ENCODE peak calls at places on chromosomes 7 and 10, in six cellular contexts. One of them, this sample, is unnamed.

GRCh38 chr10:88979153-88979562 is 11.4 kb upstream of the FAS start:
- DNase-seq in PC-3: no peak
- DNase-seq in lower lobe of right lung: no peak
- DNase-seq in WERI-Rb-1: no peak
- DNase-seq in keratinocyte: peak
- DNase-seq in GM23338: no peak
- DNase-seq in this sample: no peak

GRCh38 chr7:68176974-68177373 is 1180.3 kb downstream of the TYW1 start:
- DNase-seq in PC-3: peak
- DNase-seq in lower lobe of right lung: no peak
- DNase-seq in WERI-Rb-1: peak
- DNase-seq in keratinocyte: peak
- DNase-seq in GM23338: peak
- DNase-seq in this sample: no peak

GRCh38 chr7:51316666-51317581 is at the start of gene COBL:
- DNase-seq in PC-3: peak
- DNase-seq in lower lobe of right lung: peak
- DNase-seq in WERI-Rb-1: peak
- DNase-seq in keratinocyte: no peak
- DNase-seq in GM23338: peak
- DNase-seq in this sample: no peak

GRCh38 chr7:53541467-53541866 is 506.0 kb downstream of the POM121L12 start:
- DNase-seq in PC-3: no peak
- DNase-seq in lower lobe of right lung: no peak
- DNase-seq in WERI-Rb-1: no peak
- DNase-seq in keratinocyte: no peak
- DNase-seq in GM23338: no peak
- DNase-seq in this sample: no peak

GRCh38 chr10:110358869-110359629 is 54.3 kb upstream of the SMNDC1 start:
- DNase-seq in PC-3: peak
- DNase-seq in lower lobe of right lung: no peak
- DNase-seq in WERI-Rb-1: no peak
- DNase-seq in keratinocyte: peak
- DNase-seq in GM23338: peak
- DNase-seq in this sample: peak

GRCh38 chr7:388461-388960 is 98.5 kb downstream of the FOXL3 start:
- DNase-seq in PC-3: no peak
- DNase-seq in lower lobe of right lung: peak
- DNase-seq in WERI-Rb-1: no peak
- DNase-seq in keratinocyte: no peak
- DNase-seq in GM23338: no peak
- DNase-seq in this sample: no peak

GRCh38 chr7:92375013-92375412 is 72.3 kb upstream of the GATAD1 start:
- DNase-seq in PC-3: no peak
- DNase-seq in lower lobe of right lung: no peak
- DNase-seq in WERI-Rb-1: no peak
- DNase-seq in keratinocyte: no peak
- DNase-seq in GM23338: no peak
- DNase-seq in this sample: no peak

GRCh38 chr10:69479241-69479730 is 28.0 kb downstream of the TSPAN15 start:
- DNase-seq in PC-3: no peak
- DNase-seq in lower lobe of right lung: no peak
- DNase-seq in WERI-Rb-1: peak
- DNase-seq in keratinocyte: no peak
- DNase-seq in GM23338: no peak
- DNase-seq in this sample: no peak

GRCh38 chr7:32500922-32501341 is 5.6 kb downstream of the AVL9 start:
- DNase-seq in PC-3: peak
- DNase-seq in lower lobe of right lung: no peak
- DNase-seq in WERI-Rb-1: no peak
- DNase-seq in keratinocyte: no peak
- DNase-seq in GM23338: no peak
- DNase-seq in this sample: no peak

GRCh38 chr10:80407836-80408197 is 534 bp upstream of the PRXL2A start:
- DNase-seq in PC-3: no peak
- DNase-seq in lower lobe of right lung: peak
- DNase-seq in WERI-Rb-1: peak
- DNase-seq in keratinocyte: no peak
- DNase-seq in GM23338: peak
- DNase-seq in this sample: no peak

GRCh38 chr10:4685904-4686643 is 139.9 kb upstream of the AKR1E2 start:
- DNase-seq in PC-3: peak
- DNase-seq in lower lobe of right lung: no peak
- DNase-seq in WERI-Rb-1: no peak
- DNase-seq in keratinocyte: no peak
- DNase-seq in GM23338: no peak
- DNase-seq in this sample: no peak

GRCh38 chr10:59229451-59229850 is 53.0 kb downstream of the PHYHIPL start:
- DNase-seq in PC-3: no peak
- DNase-seq in lower lobe of right lung: no peak
- DNase-seq in WERI-Rb-1: no peak
- DNase-seq in keratinocyte: no peak
- DNase-seq in GM23338: no peak
- DNase-seq in this sample: no peak

GRCh38 chr10:13371879-13372470 is 23.9 kb upstream of the SEPHS1 start:
- DNase-seq in PC-3: peak
- DNase-seq in lower lobe of right lung: peak
- DNase-seq in WERI-Rb-1: peak
- DNase-seq in keratinocyte: peak
- DNase-seq in GM23338: peak
- DNase-seq in this sample: peak

GRCh38 chr7:28675429-28675828 is 263.1 kb downstream of the CREB5 start:
- DNase-seq in PC-3: no peak
- DNase-seq in lower lobe of right lung: no peak
- DNase-seq in WERI-Rb-1: no peak
- DNase-seq in keratinocyte: no peak
- DNase-seq in GM23338: peak
- DNase-seq in this sample: no peak

GRCh38 chr10:97498841-97499560 is at the start of gene UBTD1:
- DNase-seq in PC-3: no peak
- DNase-seq in lower lobe of right lung: peak
- DNase-seq in WERI-Rb-1: peak
- DNase-seq in keratinocyte: no peak
- DNase-seq in GM23338: peak
- DNase-seq in this sample: no peak

GRCh38 chr10:124725171-124725631 is 19.0 kb downstream of the FAM53B start:
- DNase-seq in PC-3: no peak
- DNase-seq in lower lobe of right lung: no peak
- DNase-seq in WERI-Rb-1: no peak
- DNase-seq in keratinocyte: no peak
- DNase-seq in GM23338: no peak
- DNase-seq in this sample: no peak

GRCh38 chr10:71080381-71081228 is 131.8 kb upstream of the UNC5B start:
- DNase-seq in PC-3: no peak
- DNase-seq in lower lobe of right lung: no peak
- DNase-seq in WERI-Rb-1: peak
- DNase-seq in keratinocyte: no peak
- DNase-seq in GM23338: no peak
- DNase-seq in this sample: no peak

GRCh38 chr7:28784166-28784870 is 173.8 kb downstream of the TRIL start:
- DNase-seq in PC-3: no peak
- DNase-seq in lower lobe of right lung: no peak
- DNase-seq in WERI-Rb-1: no peak
- DNase-seq in keratinocyte: no peak
- DNase-seq in GM23338: no peak
- DNase-seq in this sample: no peak

GRCh38 chr10:100970076-100970913 is 991 bp downstream of the SEMA4G start:
- DNase-seq in PC-3: no peak
- DNase-seq in lower lobe of right lung: no peak
- DNase-seq in WERI-Rb-1: peak
- DNase-seq in keratinocyte: no peak
- DNase-seq in GM23338: peak
- DNase-seq in this sample: no peak

GRCh38 chr10:100967332-100967731 is 2.0 kb upstream of the SEMA4G start:
- DNase-seq in PC-3: no peak
- DNase-seq in lower lobe of right lung: no peak
- DNase-seq in WERI-Rb-1: no peak
- DNase-seq in keratinocyte: no peak
- DNase-seq in GM23338: no peak
- DNase-seq in this sample: no peak

GRCh38 chr10:100969175-100970075 is at the start of gene SEMA4G:
- DNase-seq in PC-3: peak
- DNase-seq in lower lobe of right lung: peak
- DNase-seq in WERI-Rb-1: peak
- DNase-seq in keratinocyte: no peak
- DNase-seq in GM23338: peak
- DNase-seq in this sample: no peak

GRCh38 chr10:100968037-100968736 is 1.1 kb upstream of the SEMA4G start:
- DNase-seq in PC-3: no peak
- DNase-seq in lower lobe of right lung: no peak
- DNase-seq in WERI-Rb-1: no peak
- DNase-seq in keratinocyte: no peak
- DNase-seq in GM23338: no peak
- DNase-seq in this sample: no peak

DNA sequence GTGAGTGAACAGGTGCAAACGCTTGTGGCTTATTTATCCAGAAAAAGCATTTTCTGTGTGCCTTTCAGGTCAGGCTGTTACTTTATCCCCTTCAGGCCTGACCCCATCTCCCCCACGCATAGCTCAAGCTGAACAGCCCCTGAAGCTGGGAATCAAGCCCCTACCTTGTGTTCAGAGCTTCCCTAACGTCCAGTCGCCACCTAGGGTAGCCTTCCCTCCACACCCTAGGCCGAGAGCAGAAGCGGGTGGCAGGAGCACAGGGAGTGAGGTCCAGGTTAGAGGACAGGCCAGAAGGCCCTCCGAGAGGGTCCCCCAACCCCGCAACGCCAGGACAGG is 497 bp upstream of the SEMA4G start:
- DNase-seq in PC-3: no peak
- DNase-seq in lower lobe of right lung: no peak
- DNase-seq in WERI-Rb-1: no peak
- DNase-seq in keratinocyte: no peak
- DNase-seq in GM23338: no peak
- DNase-seq in this sample: no peak
- H3K27ac ChIP-seq in PC-3: no peak
- H3K27ac ChIP-seq in lower lobe of right lung: no peak
- H3K27ac ChIP-seq in WERI-Rb-1: peak
- H3K27ac ChIP-seq in keratinocyte: no peak
- H3K27ac ChIP-seq in GM23338: no peak
- H3K27ac ChIP-seq in this sample: no peak

GRCh38 chr7:140238778-140239652 is 62.2 kb upstream of the KDM7A start:
- DNase-seq in PC-3: no peak
- DNase-seq in lower lobe of right lung: no peak
- DNase-seq in WERI-Rb-1: no peak
- DNase-seq in keratinocyte: no peak
- DNase-seq in GM23338: no peak
- DNase-seq in this sample: no peak
- H3K27ac ChIP-seq in PC-3: no peak
- H3K27ac ChIP-seq in lower lobe of right lung: no peak
- H3K27ac ChIP-seq in WERI-Rb-1: no peak
- H3K27ac ChIP-seq in keratinocyte: no peak
- H3K27ac ChIP-seq in GM23338: no peak
- H3K27ac ChIP-seq in this sample: no peak

DNA sequence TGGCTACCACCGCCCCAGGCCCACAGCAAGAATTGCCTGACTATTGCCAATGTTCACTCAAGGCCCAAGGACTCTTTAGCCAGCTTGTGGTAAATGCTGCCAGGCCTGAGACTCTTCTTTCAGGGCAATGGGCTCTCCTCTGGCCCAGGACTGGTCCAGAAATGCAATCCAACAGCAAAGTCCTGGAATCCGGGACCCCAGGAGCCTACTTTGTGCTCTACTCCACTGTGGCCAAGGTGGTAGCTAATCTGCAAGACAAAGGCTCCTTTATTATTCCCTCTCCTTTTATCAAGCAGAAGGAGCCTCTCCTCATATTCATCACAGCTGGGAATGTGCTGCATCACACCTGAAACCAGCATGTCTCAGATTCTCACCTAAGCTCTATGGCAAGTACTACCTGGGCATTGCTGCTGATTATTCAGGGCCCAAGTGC is 107.6 kb upstream of the PRSS58 start:
- DNase-seq in PC-3: no peak
- DNase-seq in lower lobe of right lung: no peak
- DNase-seq in WERI-Rb-1: no peak
- DNase-seq in keratinocyte: no peak
- DNase-seq in GM23338: peak
- DNase-seq in this sample: no peak
- H3K27ac ChIP-seq in PC-3: no peak
- H3K27ac ChIP-seq in lower lobe of right lung: no peak
- H3K27ac ChIP-seq in WERI-Rb-1: no peak
- H3K27ac ChIP-seq in keratinocyte: no peak
- H3K27ac ChIP-seq in GM23338: peak
- H3K27ac ChIP-seq in this sample: peak

GRCh38 chr10:100653238-100653956 is 92.0 kb upstream of the PAX2 start:
- DNase-seq in PC-3: no peak
- DNase-seq in lower lobe of right lung: no peak
- DNase-seq in WERI-Rb-1: no peak
- DNase-seq in keratinocyte: no peak
- DNase-seq in GM23338: no peak
- DNase-seq in this sample: no peak

GRCh38 chr10:100653957-100654834 is 91.2 kb upstream of the PAX2 start:
- DNase-seq in PC-3: no peak
- DNase-seq in lower lobe of right lung: no peak
- DNase-seq in WERI-Rb-1: peak
- DNase-seq in keratinocyte: no peak
- DNase-seq in GM23338: peak
- DNase-seq in this sample: no peak

GRCh38 chr10:100656479-100656878 is 88.9 kb upstream of the PAX2 start:
- DNase-seq in PC-3: no peak
- DNase-seq in lower lobe of right lung: no peak
- DNase-seq in WERI-Rb-1: no peak
- DNase-seq in keratinocyte: no peak
- DNase-seq in GM23338: peak
- DNase-seq in this sample: peak

GRCh38 chr10:100655760-100656421 is 89.5 kb upstream of the PAX2 start:
- DNase-seq in PC-3: no peak
- DNase-seq in lower lobe of right lung: no peak
- DNase-seq in WERI-Rb-1: no peak
- DNase-seq in keratinocyte: no peak
- DNase-seq in GM23338: no peak
- DNase-seq in this sample: no peak

DNA sequence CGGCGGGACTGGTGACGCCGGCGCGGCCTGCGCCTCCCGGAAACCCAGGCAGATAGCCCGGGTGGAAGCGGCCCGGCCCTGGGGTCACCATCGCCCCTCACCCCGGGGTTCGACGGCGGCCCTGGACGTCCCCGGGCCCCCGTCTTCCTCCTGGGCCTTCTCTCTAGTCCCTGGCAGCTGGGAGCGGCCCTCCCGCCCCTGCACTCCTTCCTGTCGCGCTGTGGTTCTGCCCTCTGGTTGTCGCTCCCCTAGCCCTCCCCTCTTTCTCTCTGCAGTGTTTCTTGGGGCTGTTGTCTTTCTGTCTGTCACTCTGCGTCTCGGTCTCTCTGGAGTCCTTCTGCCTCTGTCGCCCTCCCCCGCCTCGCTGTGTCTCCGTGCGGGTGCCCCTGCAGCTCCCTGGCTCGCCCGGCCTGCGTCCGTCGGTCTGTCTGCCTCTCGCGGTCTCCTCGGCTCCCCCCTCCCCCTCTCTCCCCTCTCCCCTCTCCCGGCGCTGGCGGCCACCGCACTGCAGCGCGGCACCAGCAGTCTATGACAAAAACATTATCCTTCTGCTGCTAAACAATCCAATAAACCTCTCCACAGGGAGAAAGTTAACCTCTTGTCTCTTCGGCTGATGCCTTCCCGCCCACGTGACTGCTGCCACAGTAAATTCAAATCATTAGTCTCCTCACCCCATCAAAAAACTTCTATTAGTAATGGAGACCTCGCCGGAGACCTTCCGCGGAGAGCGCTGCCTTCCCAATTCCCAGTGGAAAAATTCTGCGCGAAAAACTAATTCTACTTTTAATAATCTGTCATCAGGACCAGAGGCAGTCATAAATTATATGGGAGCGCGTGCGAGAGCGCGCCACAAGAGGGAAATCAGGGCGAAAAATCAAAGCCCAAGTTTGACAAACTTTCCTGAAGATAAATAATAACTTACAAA is 90.3 kb upstream of the PAX2 start:
- DNase-seq in PC-3: no peak
- DNase-seq in lower lobe of right lung: no peak
- DNase-seq in WERI-Rb-1: peak
- DNase-seq in keratinocyte: no peak
- DNase-seq in GM23338: peak
- DNase-seq in this sample: no peak
- H3K27ac ChIP-seq in PC-3: no peak
- H3K27ac ChIP-seq in lower lobe of right lung: no peak
- H3K27ac ChIP-seq in WERI-Rb-1: no peak
- H3K27ac ChIP-seq in keratinocyte: no peak
- H3K27ac ChIP-seq in GM23338: no peak
- H3K27ac ChIP-seq in this sample: no peak